ENCODE peak calls at places on chromosome 2, in eight cellular contexts. G, K, A, U, H, D, B and Y are unnamed samples.

GRCh38 chr2:101219281-101219680 is 33.4 kb upstream of the CNOT11 start:
- DNase-seq in H (no peak), D (no peak), K (no peak), G (no peak), U (no peak), A (no peak), B (no peak), Y (no peak)

GRCh38 chr2:215870986-215871385 is 142.4 kb downstream of the MREG start:
- DNase-seq in B (peak), K (no peak), U (peak), D (no peak), H (no peak), G (no peak), A (no peak), Y (no peak)

GRCh38 chr2:207895236-207895860 is 125.6 kb upstream of the FZD5 start:
- DNase-seq in B (no peak), D (no peak), U (no peak), A (no peak), G (peak), K (no peak), H (no peak), Y (no peak)

GRCh38 chr2:197926673-197927072 is 122.3 kb downstream of the PLCL1 start:
- DNase-seq in K (no peak), D (no peak), B (no peak), H (no peak), G (no peak), A (no peak), U (no peak), Y (no peak)

GRCh38 chr2:143029141-143029540 is 100.1 kb upstream of the ARHGAP15 start:
- DNase-seq in A (no peak), U (no peak), K (no peak), D (no peak), B (no peak), G (no peak), H (peak), Y (no peak)

GRCh38 chr2:47269316-47270232 is 114.5 kb upstream of the STPG4 start:
- DNase-seq in A (no peak), D (no peak), H (peak), G (peak), B (peak), U (peak), K (no peak), Y (no peak)

GRCh38 chr2:60553992-60554648 is 666 bp upstream of the BCL11A start:
- DNase-seq in G (peak), K (no peak), D (no peak), A (no peak), U (no peak), B (no peak), H (no peak), Y (peak)

GRCh38 chr2:127614731-127615130 is 31.2 kb upstream of the GPR17 start:
- DNase-seq in D (no peak), B (no peak), U (no peak), K (no peak), A (no peak), G (no peak), H (peak), Y (no peak)

GRCh38 chr2:122884889-122885288 is 1129.4 kb downstream of the TSN start:
- DNase-seq in B (no peak), K (no peak), A (no peak), H (no peak), U (no peak), G (no peak), D (no peak), Y (no peak)

GRCh38 chr2:195312662-195313061 is 344.4 kb upstream of the SLC39A10 start:
- DNase-seq in A (no peak), G (no peak), B (no peak), K (no peak), D (no peak), H (peak), U (no peak), Y (no peak)

GRCh38 chr2:228763600-228763999 is 507.5 kb downstream of the PID1 start:
- DNase-seq in U (no peak), H (no peak), D (no peak), A (no peak), G (no peak), K (no peak), B (no peak), Y (no peak)

GRCh38 chr2:183037660-183038340 is 457 bp downstream of the NCKAP1 start:
- DNase-seq in H (no peak), U (no peak), K (no peak), B (peak), D (no peak), G (peak), A (no peak), Y (no peak)

GRCh38 chr2:238706163-238706562 is 141.7 kb upstream of the TWIST2 start:
- DNase-seq in B (no peak), A (no peak), G (no peak), D (no peak), K (no peak), H (no peak), U (no peak), Y (no peak)

GRCh38 chr2:232937278-232937906 is 67.3 kb downstream of the SNORC start:
- DNase-seq in B (peak), D (no peak), A (no peak), H (peak), K (no peak), G (no peak), U (peak), Y (no peak)

GRCh38 chr2:18149660-18150246 is 271.3 kb downstream of the KCNS3 start:
- DNase-seq in K (no peak), B (no peak), A (no peak), D (peak), G (no peak), H (peak), U (peak), Y (no peak)

GRCh38 chr2:56757884-56758545 is 574.2 kb downstream of the CCDC85A start:
- DNase-seq in A (no peak), G (no peak), D (no peak), K (no peak), H (no peak), U (no peak), B (no peak), Y (no peak)

GRCh38 chr2:25938345-25938744 is 44.0 kb downstream of the KIF3C start:
- DNase-seq in A (no peak), H (no peak), G (no peak), U (no peak), K (no peak), D (no peak), B (no peak), Y (no peak)

GRCh38 chr2:230868947-230869690 is 4.4 kb downstream of the ITM2C start:
- DNase-seq in K (no peak), H (no peak), A (no peak), G (no peak), U (no peak), D (no peak), B (no peak), Y (no peak)

GRCh38 chr2:202883987-202884675 is 12.6 kb upstream of the ICA1L start:
- DNase-seq in A (no peak), K (no peak), D (no peak), H (peak), B (peak), G (no peak), U (no peak), Y (no peak)

GRCh38 chr2:218733615-218734021 is 23.0 kb downstream of the TTLL4 start:
- DNase-seq in K (peak), G (peak), D (peak), H (peak), A (no peak), U (peak), B (no peak), Y (no peak)

GRCh38 chr2:64453710-64454315 is at the start of gene LGALSL:
- DNase-seq in A (peak), H (peak), D (peak), K (no peak), U (peak), B (peak), G (peak), Y (peak)

GRCh38 chr2:187581125-187581896 is 27.1 kb upstream of the TFPI start:
- DNase-seq in B (peak), K (no peak), D (no peak), G (no peak), U (peak), H (peak), A (no peak), Y (no peak)

GRCh38 chr2:162840598-162841246 is 2.2 kb upstream of the KCNH7 start:
- DNase-seq in G (peak), B (peak), K (peak), U (peak), A (no peak), D (peak), H (peak), Y (no peak)

GRCh38 chr2:235011607-235011928 is 59.8 kb downstream of the SH3BP4 start:
- DNase-seq in G (no peak), U (no peak), D (no peak), A (no peak), H (no peak), B (no peak), K (no peak), Y (no peak)

GRCh38 chr2:100053499-100053898 is 88.9 kb downstream of the AFF3 start:
- DNase-seq in D (no peak), A (no peak), B (no peak), U (no peak), H (no peak), K (no peak), G (no peak), Y (no peak)

GRCh38 chr2:191245869-191246531 is 796 bp downstream of the MYO1B start:
- DNase-seq in D (peak), U (peak), K (no peak), B (no peak), G (peak), H (peak), A (peak), Y (peak)
- TF ChIP-seq POLR2A in D (no peak), U (no peak), K (no peak), B (no peak), G (no peak), H (no peak), A (no peak), Y (no peak)

DNA sequence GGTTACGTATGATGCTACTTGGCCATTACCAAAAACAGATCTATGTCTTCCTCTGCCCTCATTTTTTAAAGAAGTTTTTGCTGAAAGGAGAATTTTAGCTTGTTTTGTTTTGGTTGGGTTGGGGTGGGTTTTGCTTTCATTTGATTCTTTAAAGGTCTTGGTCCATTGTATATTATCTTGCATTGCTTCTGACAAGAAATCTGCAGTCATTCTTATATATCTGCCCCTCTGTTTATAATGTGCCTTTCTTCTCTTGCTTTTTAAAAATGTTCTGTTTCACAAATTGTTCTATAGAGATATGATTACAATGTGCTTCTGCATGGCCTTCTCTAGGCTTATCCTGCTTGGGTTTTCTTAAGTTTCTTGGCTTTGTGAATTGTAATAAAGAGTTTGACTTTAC is 660.6 kb downstream of the RNF144A start:
- DNase-seq in K (no peak), H (no peak), U (no peak), D (no peak), G (no peak), B (no peak), A (no peak), Y (no peak)
- TF ChIP-seq POLR2A in K (no peak), H (no peak), U (no peak), D (no peak), G (no peak), B (no peak), A (no peak), Y (no peak)

DNA sequence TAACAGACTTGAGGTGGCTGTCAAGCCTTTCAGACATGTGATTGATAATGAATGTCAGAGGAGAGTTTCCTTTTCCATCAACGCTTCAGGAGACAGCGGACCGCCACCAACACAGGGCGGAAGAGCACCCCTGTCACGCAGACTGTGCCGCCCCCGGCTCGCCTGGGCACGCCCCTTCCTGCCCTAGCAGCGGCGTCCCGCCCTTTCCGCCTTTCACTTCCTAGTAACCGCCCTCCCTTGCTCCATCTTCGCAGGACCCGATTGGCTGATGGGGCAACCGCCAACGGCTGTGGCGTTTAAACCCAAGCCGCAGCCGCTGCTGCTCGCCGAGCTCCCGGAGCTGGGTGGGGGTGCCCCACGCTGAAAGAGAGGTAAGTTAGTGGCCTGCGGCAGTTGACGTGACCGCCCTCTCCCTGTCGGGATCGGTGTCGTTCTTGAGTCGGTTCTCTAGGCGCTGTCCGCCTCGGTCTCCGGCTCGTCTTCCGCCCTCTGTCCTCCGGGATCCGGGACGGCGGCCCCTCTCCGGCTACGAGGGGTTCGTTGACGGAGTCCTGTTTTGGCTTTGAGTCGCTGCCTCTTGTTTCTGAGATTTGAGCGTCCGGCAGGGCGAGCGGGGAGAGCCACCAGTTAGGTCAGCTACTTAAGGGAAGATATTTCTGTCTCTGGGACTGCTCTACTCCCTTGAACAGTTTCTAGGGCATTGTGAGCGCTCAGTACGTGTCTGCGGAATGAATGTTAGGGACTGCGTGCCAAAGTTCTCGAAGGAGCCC is at the start of gene SGO2:
- DNase-seq in B (peak), H (peak), A (peak), U (peak), K (peak), G (peak), D (peak), Y (peak)
- TF ChIP-seq POLR2A in B (peak), H (peak), A (peak), U (peak), K (peak), G (peak), D (peak), Y (peak)

DNA sequence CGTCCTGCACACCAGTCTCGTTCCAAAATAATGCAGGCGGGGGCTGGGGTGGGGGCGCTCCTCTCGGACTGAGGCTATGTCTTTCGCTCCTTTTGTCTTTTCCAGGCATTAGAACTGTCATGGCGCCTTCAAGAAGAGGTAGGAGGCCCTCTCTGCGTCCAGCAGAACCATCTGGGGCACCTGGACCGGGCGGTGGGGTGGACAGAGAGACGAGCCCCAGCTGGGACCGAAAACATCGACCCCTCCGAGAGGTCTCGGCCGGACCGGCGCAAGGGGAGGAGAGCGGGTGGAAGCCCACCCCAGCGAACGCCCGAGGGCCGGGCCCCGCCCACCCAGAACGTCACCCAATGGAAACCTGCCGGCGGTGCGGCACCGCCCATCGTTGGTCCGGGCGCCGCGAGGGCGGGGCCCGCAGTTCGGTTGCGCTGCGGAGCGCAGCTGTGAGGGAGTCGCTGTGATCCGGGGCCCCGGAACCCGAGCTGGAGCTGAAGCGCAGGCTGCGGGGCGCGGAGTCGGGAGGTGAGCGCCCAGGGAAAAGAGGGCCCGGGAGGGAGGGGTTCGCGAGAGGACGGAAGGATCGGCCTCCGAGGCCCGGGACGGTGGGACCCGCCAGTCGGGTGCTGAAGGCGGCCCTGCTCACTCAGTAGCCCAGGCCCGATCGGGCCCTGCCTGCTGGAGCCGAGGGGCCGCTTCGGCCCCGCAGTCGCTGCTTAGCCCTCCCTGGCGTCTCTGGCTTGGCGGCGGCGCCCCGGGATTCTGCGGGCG is at the start of gene NRBP1:
- DNase-seq in B (peak), U (peak), H (peak), K (peak), A (peak), D (peak), G (peak), Y (peak)
- TF ChIP-seq POLR2A in B (peak), U (peak), H (peak), K (peak), A (peak), D (peak), G (peak), Y (peak)

DNA sequence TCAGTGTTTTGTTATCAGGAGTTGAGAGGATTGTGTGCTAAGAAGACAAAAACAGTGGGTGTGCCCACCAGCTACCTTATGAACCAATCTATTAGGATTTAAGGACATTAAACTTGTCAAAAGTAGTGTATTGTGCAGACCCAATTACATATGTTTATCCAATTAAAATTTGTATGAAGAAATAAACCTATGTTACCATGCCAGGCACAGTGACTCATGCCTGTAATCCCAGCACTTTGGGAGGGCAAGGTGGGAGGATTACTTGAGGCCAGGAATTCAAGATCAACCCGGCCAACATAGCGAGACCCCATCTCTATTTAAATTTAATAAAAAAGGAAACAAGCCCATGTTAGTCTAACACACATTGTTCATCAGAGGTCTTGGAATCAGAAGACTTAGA is 162.2 kb downstream of the IRS1 start:
- DNase-seq in B (no peak), G (no peak), D (no peak), A (no peak), U (no peak), K (no peak), H (no peak), Y (no peak)
- TF ChIP-seq POLR2A in B (no peak), G (no peak), D (no peak), A (no peak), U (no peak), K (no peak), H (no peak), Y (no peak)

DNA sequence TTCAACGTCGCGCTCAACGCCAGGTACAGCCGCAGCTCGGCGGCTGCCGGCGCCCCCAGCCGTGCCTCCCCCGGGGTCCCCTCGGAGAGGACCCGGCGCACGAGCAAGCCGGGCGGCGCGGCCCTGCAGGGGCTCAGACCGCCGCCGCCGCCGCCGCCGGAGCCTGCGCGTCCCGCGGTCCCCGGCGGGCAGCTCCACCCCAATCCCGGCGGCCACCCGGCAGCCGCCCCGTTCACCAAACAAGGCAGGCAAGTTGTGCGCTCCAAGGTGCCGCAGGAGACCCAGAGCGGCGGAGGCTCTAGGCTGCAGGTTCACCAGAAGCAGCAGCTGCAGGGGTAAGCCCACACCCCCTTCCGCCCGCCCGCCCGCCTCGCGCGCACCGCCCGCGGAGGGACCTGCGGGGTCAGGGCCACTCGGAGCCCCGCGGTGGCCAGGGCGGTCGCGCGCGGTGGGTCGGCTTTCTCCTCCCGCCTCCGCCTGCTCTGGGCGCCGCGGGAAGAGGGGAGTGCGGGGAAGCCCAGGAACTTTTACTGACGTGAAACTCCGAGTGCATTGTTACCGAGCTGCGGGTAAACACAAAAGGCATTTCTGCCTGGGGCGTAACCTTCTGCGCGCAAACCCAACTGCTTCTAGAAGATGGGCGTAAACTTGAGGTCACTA is 861 bp downstream of the LTBP1 start:
- DNase-seq in D (peak), B (peak), K (no peak), H (peak), U (peak), G (peak), A (peak), Y (peak)
- TF ChIP-seq POLR2A in D (no peak), B (no peak), K (no peak), H (no peak), U (peak), G (peak), A (no peak), Y (no peak)

GRCh38 chr2:30664761-30665358 is 142.4 kb downstream of the CAPN13 start:
- DNase-seq in H (peak), A (no peak), B (peak), K (no peak), D (no peak), U (peak), G (no peak), Y (no peak)

GRCh38 chr2:30662268-30663131 is 144.7 kb downstream of the CAPN13 start:
- DNase-seq in U (no peak), K (no peak), B (no peak), H (peak), G (peak), A (no peak), D (no peak), Y (no peak)

GRCh38 chr2:30663806-30664205 is 143.4 kb downstream of the CAPN13 start:
- DNase-seq in H (no peak), K (no peak), A (no peak), G (no peak), U (no peak), B (no peak), D (no peak), Y (no peak)

GRCh38 chr2:30663321-30663720 is 143.9 kb downstream of the CAPN13 start:
- DNase-seq in K (no peak), A (no peak), D (no peak), U (no peak), B (no peak), G (no peak), H (no peak), Y (no peak)

GRCh38 chr2:30661173-30662107 is 145.8 kb downstream of the CAPN13 start:
- DNase-seq in B (peak), U (no peak), A (no peak), G (no peak), D (no peak), H (peak), K (no peak), Y (no peak)
- TF ChIP-seq POLR2A in B (peak), U (no peak), A (peak), G (no peak), D (no peak), H (peak), K (no peak), Y (no peak)

GRCh38 chr2:85753525-85754312 is at the start of gene ATOH8:
- DNase-seq in A (peak), D (peak), H (peak), B (peak), K (no peak), G (peak), U (no peak), Y (peak)
- TF ChIP-seq POLR2A in A (no peak), D (no peak), H (peak), B (no peak), K (no peak), G (peak), U (no peak), Y (no peak)